ENCODE peak calls at places on chromosomes 3 and 15, in five cellular contexts. T, R, J, L and D are unnamed samples.

GRCh38 chr3:30749230-30749629 is 142.8 kb downstream of the TGFBR2 start:
- DNase-seq in T (no peak), R (no peak), J (no peak), L (no peak), D (no peak)

GRCh38 chr3:13574798-13575451 is 26.0 kb downstream of the FBLN2 start:
- DNase-seq in T (no peak), R (no peak), J (no peak), L (peak), D (no peak)

GRCh38 chr3:192869131-192870027 is 48.3 kb downstream of the MB21D2 start:
- DNase-seq in T (no peak), R (no peak), J (no peak), L (peak), D (no peak)

GRCh38 chr15:41951571-41951970 is 20.8 kb downstream of the EHD4 start:
- DNase-seq in T (no peak), R (no peak), J (no peak), L (no peak), D (no peak)

GRCh38 chr3:66618066-66618465 is 117.2 kb upstream of the LRIG1 start:
- DNase-seq in T (no peak), R (no peak), J (no peak), L (peak), D (no peak)

GRCh38 chr3:169604568-169604967 is 58.9 kb downstream of the MECOM start:
- DNase-seq in T (no peak), R (no peak), J (no peak), L (peak), D (no peak)

GRCh38 chr3:72848703-72849081 is 447 bp upstream of the SHQ1 start:
- DNase-seq in T (no peak), R (no peak), J (peak), L (no peak), D (no peak)

GRCh38 chr3:72461787-72462186 is 386.5 kb downstream of the SHQ1 start:
- DNase-seq in T (no peak), R (no peak), J (no peak), L (no peak), D (no peak)

GRCh38 chr15:59339252-59339672 is 33.4 kb downstream of the MYO1E start:
- DNase-seq in T (peak), R (no peak), J (no peak), L (peak), D (peak)

GRCh38 chr15:43966646-43967045 is 139.8 kb downstream of the WDR76 start:
- DNase-seq in T (no peak), R (no peak), J (no peak), L (peak), D (no peak)

GRCh38 chr3:58471025-58471887 is 20.6 kb upstream of the KCTD6 start:
- DNase-seq in T (peak), R (peak), J (peak), L (peak), D (peak)

GRCh38 chr3:195208183-195208582 is 62.8 kb downstream of the XXYLT1 start:
- DNase-seq in T (no peak), R (peak), J (no peak), L (no peak), D (no peak)

GRCh38 chr3:81910244-81910852 is 148.9 kb upstream of the GBE1 start:
- DNase-seq in T (no peak), R (no peak), J (peak), L (peak), D (peak)